ENCODE peak calls at places on chromosomes 2 and 18, in five cellular contexts. One of them, this sample, is unnamed.

GRCh38 chr2:204226305-204226861 is 289.8 kb downstream of the ICOS start:
- DNase-seq in ELR: no peak
- DNase-seq in activated CD4-positive, alpha-beta memory T cell treated with anti-CD3 and anti-CD28 coated beads for 36 hours: no peak
- DNase-seq in Peyer's patch: no peak
- DNase-seq in HS-5: no peak
- DNase-seq in this sample: no peak

GRCh38 chr2:89763254-89763580 is 1071.7 kb downstream of the RPIA start:
- DNase-seq in activated CD4-positive, alpha-beta memory T cell treated with anti-CD3 and anti-CD28 coated beads for 36 hours: peak; percentile 8
- DNase-seq in ELR: no peak
- DNase-seq in HS-5: no peak
- DNase-seq in Peyer's patch: no peak
- DNase-seq in this sample: no peak

GRCh38 chr2:138974651-138975050 is 194.5 kb upstream of the NXPH2 start:
- DNase-seq in HS-5: peak; percentile 22
- DNase-seq in Peyer's patch: no peak
- DNase-seq in activated CD4-positive, alpha-beta memory T cell treated with anti-CD3 and anti-CD28 coated beads for 36 hours: no peak
- DNase-seq in ELR: no peak
- DNase-seq in this sample: no peak

GRCh38 chr2:235829726-235830125 is 335.9 kb downstream of the AGAP1 start:
- DNase-seq in activated CD4-positive, alpha-beta memory T cell treated with anti-CD3 and anti-CD28 coated beads for 36 hours: no peak
- DNase-seq in Peyer's patch: no peak
- DNase-seq in HS-5: no peak
- DNase-seq in ELR: no peak
- DNase-seq in this sample: no peak

GRCh38 chr2:196748123-196748522 is 51.4 kb downstream of the GTF3C3 start:
- DNase-seq in HS-5: no peak
- DNase-seq in Peyer's patch: no peak
- DNase-seq in activated CD4-positive, alpha-beta memory T cell treated with anti-CD3 and anti-CD28 coated beads for 36 hours: no peak
- DNase-seq in ELR: no peak
- DNase-seq in this sample: no peak

GRCh38 chr2:36214682-36215081 is 140.9 kb upstream of the CRIM1 start:
- DNase-seq in activated CD4-positive, alpha-beta memory T cell treated with anti-CD3 and anti-CD28 coated beads for 36 hours: no peak
- DNase-seq in Peyer's patch: no peak
- DNase-seq in HS-5: no peak
- DNase-seq in ELR: no peak
- DNase-seq in this sample: no peak

GRCh38 chr2:27323592-27324285 is 842 bp upstream of the MPV17 start:
- DNase-seq in HS-5: no peak
- DNase-seq in activated CD4-positive, alpha-beta memory T cell treated with anti-CD3 and anti-CD28 coated beads for 36 hours: no peak
- DNase-seq in ELR: no peak
- DNase-seq in Peyer's patch: no peak
- DNase-seq in this sample: no peak

GRCh38 chr2:78201064-78201575 is 678.9 kb upstream of the LRRTM4 start:
- DNase-seq in Peyer's patch: no peak
- DNase-seq in HS-5: no peak
- DNase-seq in ELR: no peak
- DNase-seq in activated CD4-positive, alpha-beta memory T cell treated with anti-CD3 and anti-CD28 coated beads for 36 hours: no peak
- DNase-seq in this sample: no peak

GRCh38 chr2:30294147-30294546 is 62.8 kb downstream of the LBH start:
- DNase-seq in HS-5: no peak
- DNase-seq in activated CD4-positive, alpha-beta memory T cell treated with anti-CD3 and anti-CD28 coated beads for 36 hours: no peak
- DNase-seq in Peyer's patch: no peak
- DNase-seq in ELR: no peak
- DNase-seq in this sample: no peak

GRCh38 chr2:97761192-97761591 is 47.8 kb downstream of the ZAP70 start:
- DNase-seq in Peyer's patch: no peak
- DNase-seq in ELR: no peak
- DNase-seq in HS-5: no peak
- DNase-seq in activated CD4-positive, alpha-beta memory T cell treated with anti-CD3 and anti-CD28 coated beads for 36 hours: peak; percentile 69
- DNase-seq in this sample: no peak

GRCh38 chr2:230665263-230665691 is 47.4 kb upstream of the CAB39 start:
- DNase-seq in ELR: no peak
- DNase-seq in activated CD4-positive, alpha-beta memory T cell treated with anti-CD3 and anti-CD28 coated beads for 36 hours: peak; percentile 56
- DNase-seq in Peyer's patch: no peak
- DNase-seq in HS-5: no peak
- DNase-seq in this sample: no peak

GRCh38 chr18:59902180-59902992 is 2.6 kb downstream of the PMAIP1 start:
- DNase-seq in Peyer's patch: no peak
- DNase-seq in ELR: peak; percentile 94
- DNase-seq in activated CD4-positive, alpha-beta memory T cell treated with anti-CD3 and anti-CD28 coated beads for 36 hours: peak; percentile 44
- DNase-seq in HS-5: no peak
- DNase-seq in this sample: no peak

GRCh38 chr18:6866552-6866951 is 137.0 kb downstream of the ARHGAP28 start:
- DNase-seq in Peyer's patch: no peak
- DNase-seq in ELR: no peak
- DNase-seq in HS-5: no peak
- DNase-seq in activated CD4-positive, alpha-beta memory T cell treated with anti-CD3 and anti-CD28 coated beads for 36 hours: no peak
- DNase-seq in this sample: no peak

GRCh38 chr2:69208023-69208595 is 178.9 kb downstream of the GFPT1 start:
- DNase-seq in activated CD4-positive, alpha-beta memory T cell treated with anti-CD3 and anti-CD28 coated beads for 36 hours: no peak
- DNase-seq in ELR: peak; percentile 49
- DNase-seq in HS-5: no peak
- DNase-seq in Peyer's patch: no peak
- DNase-seq in this sample: no peak

GRCh38 chr2:96533292-96534073 is 3.1 kb upstream of the ARID5A start:
- DNase-seq in ELR: peak; percentile 28
- DNase-seq in Peyer's patch: peak; percentile 82
- DNase-seq in activated CD4-positive, alpha-beta memory T cell treated with anti-CD3 and anti-CD28 coated beads for 36 hours: no peak
- DNase-seq in HS-5: no peak
- DNase-seq in this sample: peak; percentile 86

GRCh38 chr2:14633451-14634211 is 1.1 kb downstream of the LRATD1 start:
- DNase-seq in activated CD4-positive, alpha-beta memory T cell treated with anti-CD3 and anti-CD28 coated beads for 36 hours: no peak
- DNase-seq in Peyer's patch: peak; percentile 46
- DNase-seq in HS-5: no peak
- DNase-seq in ELR: peak; percentile 9
- DNase-seq in this sample: no peak

GRCh38 chr2:240925191-240925575 is 19.0 kb downstream of the CROCC2 start:
- DNase-seq in activated CD4-positive, alpha-beta memory T cell treated with anti-CD3 and anti-CD28 coated beads for 36 hours: peak; percentile 8
- DNase-seq in HS-5: no peak
- DNase-seq in ELR: no peak
- DNase-seq in Peyer's patch: peak; percentile 41
- DNase-seq in this sample: peak; percentile 42

GRCh38 chr2:37655442-37655841 is 16.0 kb downstream of the CDC42EP3 start:
- DNase-seq in HS-5: no peak
- DNase-seq in Peyer's patch: no peak
- DNase-seq in activated CD4-positive, alpha-beta memory T cell treated with anti-CD3 and anti-CD28 coated beads for 36 hours: no peak
- DNase-seq in ELR: no peak
- DNase-seq in this sample: no peak

GRCh38 chr18:54229660-54230059 is 5.2 kb upstream of the MBD2 start:
- DNase-seq in ELR: no peak
- DNase-seq in Peyer's patch: no peak
- DNase-seq in HS-5: no peak
- DNase-seq in activated CD4-positive, alpha-beta memory T cell treated with anti-CD3 and anti-CD28 coated beads for 36 hours: peak; percentile 39
- DNase-seq in this sample: no peak

GRCh38 chr2:180003566-180003965 is 3.5 kb downstream of the CWC22 start:
- DNase-seq in ELR: no peak
- DNase-seq in activated CD4-positive, alpha-beta memory T cell treated with anti-CD3 and anti-CD28 coated beads for 36 hours: no peak
- DNase-seq in HS-5: no peak
- DNase-seq in Peyer's patch: no peak
- DNase-seq in this sample: no peak

GRCh38 chr2:151523825-151524224 is 114.1 kb downstream of the RIF1 start:
- DNase-seq in Peyer's patch: no peak
- DNase-seq in activated CD4-positive, alpha-beta memory T cell treated with anti-CD3 and anti-CD28 coated beads for 36 hours: no peak
- DNase-seq in HS-5: peak; percentile 11
- DNase-seq in ELR: peak; percentile 47
- DNase-seq in this sample: no peak

GRCh38 chr2:233691443-233692433 is 952 bp upstream of the UGT1A6 start:
- DNase-seq in Peyer's patch: peak; percentile 54
- DNase-seq in ELR: no peak
- DNase-seq in activated CD4-positive, alpha-beta memory T cell treated with anti-CD3 and anti-CD28 coated beads for 36 hours: no peak
- DNase-seq in HS-5: no peak
- DNase-seq in this sample: peak; percentile 91

GRCh38 chr2:45607701-45608100 is 3.4 kb downstream of the SRBD1 start:
- DNase-seq in activated CD4-positive, alpha-beta memory T cell treated with anti-CD3 and anti-CD28 coated beads for 36 hours: no peak
- DNase-seq in HS-5: no peak
- DNase-seq in Peyer's patch: no peak
- DNase-seq in ELR: peak; percentile 60
- DNase-seq in this sample: no peak

GRCh38 chr18:50009772-50010171 is 185.2 kb downstream of the MYO5B start:
- DNase-seq in Peyer's patch: peak; percentile 77
- DNase-seq in HS-5: no peak
- DNase-seq in ELR: peak; percentile 50
- DNase-seq in activated CD4-positive, alpha-beta memory T cell treated with anti-CD3 and anti-CD28 coated beads for 36 hours: peak; percentile 56
- DNase-seq in this sample: peak; percentile 45

GRCh38 chr2:101440127-101440738 is 34.7 kb downstream of the RFX8 start:
- DNase-seq in HS-5: no peak
- DNase-seq in Peyer's patch: no peak
- DNase-seq in ELR: no peak
- DNase-seq in activated CD4-positive, alpha-beta memory T cell treated with anti-CD3 and anti-CD28 coated beads for 36 hours: no peak
- DNase-seq in this sample: no peak

This sample was measured in ureter.